ENCODE peak calls at places on chromosomes 13 and 19, in five cellular contexts. W is omental fat pad, D is AG10803, Q is left ventricle myocardium inferior, N is upper lobe of left lung. C is an unnamed sample.

GRCh38 chr13:34959489-34959888 is 17.4 kb downstream of the NBEA start:
- DNase-seq in W (no peak), D (no peak), Q (no peak), N (no peak), C (no peak)

GRCh38 chr13:29589234-29589633 is 6.3 kb downstream of the SLC7A1 start:
- DNase-seq in W (no peak), D (peak; percentile 59), Q (no peak), N (no peak), C (no peak)

GRCh38 chr13:99199541-99200432 is 867 bp upstream of the UBAC2 start:
- DNase-seq in W (no peak), D (peak; percentile 12), Q (no peak), N (peak; percentile 28), C (no peak)

GRCh38 chr19:13163609-13164364 is 13.6 kb downstream of the IER2 start:
- DNase-seq in W (no peak), D (peak; percentile 91), Q (peak; percentile 67), N (peak; percentile 84), C (peak; percentile 73)

GRCh38 chr13:49996951-49997895 is at the start of gene TRIM13:
- DNase-seq in W (peak; percentile 72), D (peak; percentile 89), Q (peak; percentile 92), N (peak; percentile 95), C (no peak)

GRCh38 chr19:35712910-35713845 is 4.6 kb upstream of the KMT2B start:
- DNase-seq in W (no peak), D (no peak), Q (no peak), N (no peak), C (no peak)

GRCh38 chr13:50149932-50150331 is 134.7 kb downstream of the KCNRG start:
- DNase-seq in W (no peak), D (no peak), Q (peak; percentile 40), N (peak; percentile 26), C (no peak)

GRCh38 chr19:16370671-16371391 is 46.2 kb downstream of the KLF2 start:
- DNase-seq in W (no peak), D (no peak), Q (peak; percentile 14), N (no peak), C (no peak)

GRCh38 chr19:5547881-5548280 is 19.9 kb downstream of the TINCR start:
- DNase-seq in W (no peak), D (peak; percentile 48), Q (no peak), N (no peak), C (peak; percentile 66)

GRCh38 chr19:11420429-11420893 is 1.3 kb upstream of the RGL3 start:
- DNase-seq in W (no peak), D (peak; percentile 23), Q (peak; percentile 85), N (peak; percentile 48), C (no peak)

GRCh38 chr13:73293902-73294523 is 235.2 kb downstream of the KLF5 start:
- DNase-seq in W (no peak), D (no peak), Q (no peak), N (no peak), C (no peak)

GRCh38 chr13:73168993-73169401 is 110.2 kb downstream of the KLF5 start:
- DNase-seq in W (no peak), D (no peak), Q (no peak), N (no peak), C (no peak)

GRCh38 chr19:29415507-29415906 is 110.3 kb upstream of the VSTM2B start:
- DNase-seq in W (no peak), D (no peak), Q (no peak), N (no peak), C (no peak)

GRCh38 chr19:21439372-21439771 is 42.4 kb downstream of the ZNF493 start:
- DNase-seq in W (no peak), D (no peak), Q (no peak), N (no peak), C (no peak)

GRCh38 chr13:57633950-57634828 is 2.6 kb downstream of the PCDH17 start:
- DNase-seq in W (no peak), D (no peak), Q (no peak), N (no peak), C (no peak)
- TF ChIP-seq CTCF in W (no peak), D (no peak), Q (peak; percentile 45), N (no peak), C (peak; percentile 19)

GRCh38 chr13:102399791-102400618 is 1.8 kb downstream of the FGF14 start:
- DNase-seq in W (no peak), D (peak; percentile 3), Q (peak; percentile 25), N (no peak), C (no peak)
- TF ChIP-seq CTCF in W (no peak), D (no peak), Q (no peak), N (no peak), C (no peak)

GRCh38 chr19:42201489-42202289 is 15.8 kb downstream of the DEDD2 start:
- DNase-seq in W (no peak), D (no peak), Q (peak; percentile 32), N (peak; percentile 81), C (no peak)

GRCh38 chr19:42198676-42199439 is 18.6 kb downstream of the DEDD2 start:
- DNase-seq in W (no peak), D (no peak), Q (no peak), N (peak; percentile 46), C (no peak)

GRCh38 chr19:42200116-42200740 is 17.2 kb downstream of the DEDD2 start:
- DNase-seq in W (no peak), D (no peak), Q (no peak), N (no peak), C (no peak)

GRCh38 chr19:42197375-42197817 is 20.1 kb downstream of the DEDD2 start:
- DNase-seq in W (no peak), D (no peak), Q (no peak), N (peak; percentile 78), C (no peak)

GRCh38 chr19:42199440-42200115 is 17.9 kb downstream of the DEDD2 start:
- DNase-seq in W (no peak), D (no peak), Q (peak; percentile 35), N (peak; percentile 81), C (no peak)
- TF ChIP-seq CTCF in W (no peak), D (no peak), Q (no peak), N (peak; percentile 30), C (no peak)

GRCh38 chr13:53311561-53311960 is 282.9 kb downstream of the OLFM4 start:
- DNase-seq in W (no peak), D (no peak), Q (no peak), N (no peak), C (peak; percentile 31)
- TF ChIP-seq CTCF in W (no peak), D (no peak), Q (no peak), N (no peak), C (peak; percentile 42)

DNA sequence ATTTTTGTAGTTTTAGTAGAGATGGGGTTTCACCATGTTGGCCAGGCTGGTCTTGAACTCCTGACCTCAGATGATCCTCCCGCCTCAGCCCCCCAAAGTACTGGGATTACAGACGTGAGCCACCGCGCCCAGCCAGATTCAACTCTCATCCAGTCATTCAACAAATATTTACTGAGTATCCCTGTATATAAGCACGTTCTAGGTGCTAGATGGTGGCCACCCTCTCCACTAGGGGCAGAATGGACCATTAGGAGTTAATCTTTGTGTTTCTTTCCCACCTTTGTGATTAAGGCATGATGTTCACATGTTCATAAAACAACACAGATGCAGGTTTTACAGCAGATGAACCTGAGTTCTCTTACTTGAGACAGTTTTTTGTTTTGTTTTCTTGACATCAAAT is 7.3 kb downstream of the SHKBP1 start:
- DNase-seq in W (no peak), D (no peak), Q (no peak), N (no peak), C (no peak)
- TF ChIP-seq CTCF in W (no peak), D (peak; percentile 20), Q (no peak), N (no peak), C (peak; percentile 9)

GRCh38 chr13:110106726-110107125 is 200.2 kb downstream of the COL4A1 start:
- DNase-seq in W (no peak), D (peak; percentile 60), Q (peak; percentile 75), N (no peak), C (no peak)

GRCh38 chr13:110108348-110109139 is 198.4 kb downstream of the COL4A1 start:
- DNase-seq in W (no peak), D (peak; percentile 90), Q (peak; percentile 80), N (peak; percentile 74), C (peak; percentile 90)

GRCh38 chr13:110109140-110109783 is 197.7 kb downstream of the COL4A1 start:
- DNase-seq in W (no peak), D (no peak), Q (no peak), N (no peak), C (no peak)

GRCh38 chr13:110109910-110110309 is 197.0 kb downstream of the COL4A1 start:
- DNase-seq in W (no peak), D (peak; percentile 93), Q (peak; percentile 80), N (no peak), C (no peak)

GRCh38 chr13:110107568-110108347 is 199.2 kb downstream of the COL4A1 start:
- DNase-seq in W (no peak), D (no peak), Q (no peak), N (no peak), C (no peak)
- TF ChIP-seq CTCF in W (no peak), D (no peak), Q (peak; percentile 26), N (peak; percentile 21), C (no peak)

DNA sequence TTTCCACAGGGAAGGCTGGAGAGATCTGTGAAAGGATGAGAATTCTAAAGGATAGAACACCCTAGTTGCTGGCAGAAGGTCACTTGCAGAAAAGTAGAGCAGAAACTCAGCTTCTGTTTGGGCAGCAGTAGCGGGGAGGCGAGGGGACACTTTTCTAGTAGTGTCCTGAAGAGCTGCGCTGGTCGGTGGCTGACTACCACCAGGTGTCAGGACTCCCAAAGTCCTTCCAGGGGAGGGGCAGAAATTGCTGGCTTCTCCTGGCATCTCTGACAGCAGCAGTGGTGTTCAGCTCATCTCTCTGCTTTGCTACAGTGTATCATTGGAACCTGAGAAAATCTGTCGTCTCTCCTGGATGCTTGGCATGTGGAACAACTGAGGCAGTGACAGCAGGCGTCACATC is 120.9 kb downstream of the ZDHHC20 start:
- DNase-seq in W (no peak), D (no peak), Q (no peak), N (no peak), C (no peak)
- TF ChIP-seq CTCF in W (no peak), D (peak; percentile 3), Q (no peak), N (no peak), C (no peak)

GRCh38 chr19:52114691-52115090 is 19.1 kb upstream of the ZNF841 start:
- DNase-seq in W (no peak), D (no peak), Q (no peak), N (no peak), C (no peak)
- TF ChIP-seq CTCF in W (no peak), D (no peak), Q (no peak), N (no peak), C (no peak)

GRCh38 chr19:27773318-27774094 is 1439.4 kb downstream of the UQCRFS1 start:
- DNase-seq in W (no peak), D (no peak), Q (no peak), N (no peak), C (no peak)

GRCh38 chr19:27776020-27776419 is 1436.9 kb downstream of the UQCRFS1 start:
- DNase-seq in W (no peak), D (peak; percentile 40), Q (no peak), N (peak; percentile 33), C (no peak)

GRCh38 chr19:27774827-27775226 is 1438.1 kb downstream of the UQCRFS1 start:
- DNase-seq in W (no peak), D (no peak), Q (no peak), N (no peak), C (no peak)

GRCh38 chr19:27775395-27775794 is 1437.6 kb downstream of the UQCRFS1 start:
- DNase-seq in W (no peak), D (no peak), Q (no peak), N (no peak), C (no peak)

DNA sequence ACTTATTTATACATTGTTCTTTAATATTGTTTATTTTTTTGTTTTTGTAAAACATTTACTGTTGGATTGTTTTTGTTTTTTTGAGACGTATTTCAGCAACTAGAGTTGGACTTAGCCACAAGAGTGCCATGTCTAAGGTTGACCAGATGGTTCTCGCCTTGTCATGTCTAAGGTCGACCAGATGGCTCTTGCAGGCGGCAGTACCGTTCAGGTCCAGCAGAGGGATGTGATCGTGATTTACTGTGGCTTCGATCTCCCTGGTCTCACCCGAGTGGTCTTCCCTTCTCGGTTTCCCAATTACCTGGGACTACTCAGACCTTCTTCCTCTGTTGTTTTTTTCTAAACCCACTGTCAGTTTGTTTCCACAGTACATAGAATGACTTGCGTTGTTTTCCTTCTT is 1438.6 kb downstream of the UQCRFS1 start:
- DNase-seq in W (no peak), D (no peak), Q (no peak), N (no peak), C (no peak)
- TF ChIP-seq CTCF in W (no peak), D (peak; percentile 31), Q (no peak), N (no peak), C (no peak)

C was measured in D721Med.